ENCODE peak calls at places on chromosomes 12 and 14, in nine cellular contexts. G is astrocyte; Y is mesenchymal stem cell; D is GM23248; C is thoracic aorta; N is GM23338; S is CD4-positive, CD25-positive, alpha-beta regulatory T cell; W is colonic mucosa; U is heart right ventricle. H is an unnamed sample. For H3K4me1, the result is how much of the 10 kb centered on the place peaks cover.

GRCh38 chr12:106084048-106084671 is 54.6 kb downstream of the NUAK1 start:
- DNase-seq in G (peak), Y (peak), D (peak), C (no peak), N (peak), S (no peak), W (no peak), U (no peak), H (no peak)

GRCh38 chr12:68894276-68894855 is 38.6 kb downstream of the CPM start:
- DNase-seq in G (no peak), Y (no peak), D (no peak), C (no peak), N (no peak), S (no peak), W (no peak), U (no peak), H (no peak)

GRCh38 chr12:68065163-68065562 is 75.9 kb downstream of the IFNG-AS1 start:
- DNase-seq in G (no peak), Y (no peak), D (no peak), C (no peak), N (no peak), S (no peak), W (no peak), U (no peak), H (no peak)

GRCh38 chr14:90278199-90279175 is 22.1 kb downstream of the PSMC1 start:
- DNase-seq in G (no peak), Y (no peak), D (no peak), C (no peak), N (no peak), S (no peak), W (no peak), U (no peak), H (no peak)

GRCh38 chr14:100723135-100723883 is 3.4 kb upstream of the DLK1 start:
- DNase-seq in G (no peak), Y (no peak), D (no peak), C (no peak), N (no peak), S (no peak), W (no peak), U (no peak), H (no peak)

GRCh38 chr12:89384050-89384749 is 31.9 kb upstream of the DUSP6 start:
- DNase-seq in G (peak), Y (peak), D (peak), C (no peak), N (peak), S (no peak), W (peak), U (peak), H (no peak)

GRCh38 chr14:30974628-30975027 is 50.8 kb upstream of the AP4S1 start:
- DNase-seq in G (peak), Y (peak), D (peak), C (no peak), N (no peak), S (no peak), W (no peak), U (no peak), H (no peak)

GRCh38 chr14:100780646-100781355 is 45.1 kb upstream of the MEG3 start:
- DNase-seq in G (no peak), Y (no peak), D (no peak), C (no peak), N (no peak), S (no peak), W (no peak), U (no peak), H (no peak)

GRCh38 chr12:104137175-104137901 is 672 bp downstream of the NFYB start:
- DNase-seq in G (peak), Y (peak), D (peak), C (no peak), N (peak), S (peak), W (peak), U (peak), H (peak)

GRCh38 chr14:68340262-68340661 is 452.6 kb downstream of the ZFP36L1 start:
- DNase-seq in G (no peak), Y (no peak), D (no peak), C (no peak), N (peak), S (no peak), W (no peak), U (no peak), H (no peak)

GRCh38 chr14:68333265-68333664 is 459.6 kb downstream of the ZFP36L1 start:
- DNase-seq in G (no peak), Y (no peak), D (no peak), C (no peak), N (no peak), S (no peak), W (no peak), U (no peak), H (no peak)

GRCh38 chr14:68335312-68335711 is 457.6 kb downstream of the ZFP36L1 start:
- DNase-seq in G (no peak), Y (no peak), D (no peak), C (no peak), N (no peak), S (no peak), W (no peak), U (no peak), H (no peak)

GRCh38 chr14:68337279-68337678 is 455.6 kb downstream of the ZFP36L1 start:
- DNase-seq in G (no peak), Y (no peak), D (no peak), C (no peak), N (no peak), S (no peak), W (no peak), U (no peak), H (no peak)

DNA sequence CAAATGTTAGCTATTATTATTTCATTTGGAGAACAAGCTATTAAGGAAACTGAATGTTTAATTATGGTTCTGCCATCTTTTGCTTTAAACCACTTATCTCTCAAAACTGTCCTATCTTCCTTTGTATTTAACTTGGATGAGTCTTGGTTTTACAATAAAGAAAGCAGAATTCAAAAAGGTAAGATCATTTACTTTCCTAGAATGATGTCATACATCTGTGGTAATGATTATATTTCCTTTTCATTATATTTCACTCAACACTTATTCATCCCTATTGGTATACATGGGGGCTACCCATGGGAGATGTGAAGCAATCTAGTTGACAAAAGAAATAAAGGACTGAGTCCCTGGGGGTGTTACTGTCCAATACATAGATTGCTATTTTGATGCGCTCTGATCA is 456.7 kb downstream of the ZFP36L1 start:
- DNase-seq in G (no peak), Y (no peak), D (no peak), C (no peak), N (no peak), S (no peak), W (no peak), U (no peak), H (no peak)
- H3K4me1 ChIP-seq in G (under half), Y (under half), D (under half), C (under half), N (under half), S (under half), W (under half), U (under half), H (under half)

GRCh38 chr12:113164014-113164413 is 14.5 kb downstream of the CFAP73 start:
- DNase-seq in G (no peak), Y (no peak), D (no peak), C (no peak), N (no peak), S (no peak), W (no peak), U (no peak), H (no peak)

GRCh38 chr12:113162102-113163029 is 12.8 kb downstream of the CFAP73 start:
- DNase-seq in G (peak), Y (peak), D (peak), C (no peak), N (peak), S (no peak), W (no peak), U (no peak), H (no peak)

GRCh38 chr12:113167868-113168267 is 17.4 kb downstream of the DDX54 start:
- DNase-seq in G (no peak), Y (no peak), D (no peak), C (no peak), N (no peak), S (no peak), W (no peak), U (no peak), H (no peak)

GRCh38 chr12:113163030-113163360 is 13.5 kb downstream of the CFAP73 start:
- DNase-seq in G (no peak), Y (no peak), D (no peak), C (no peak), N (no peak), S (no peak), W (no peak), U (no peak), H (no peak)

GRCh38 chr12:113165521-113166450 is 16.3 kb downstream of the CFAP73 start:
- DNase-seq in G (no peak), Y (no peak), D (no peak), C (no peak), N (no peak), S (no peak), W (no peak), U (no peak), H (no peak)
- H3K4me1 ChIP-seq in G (under half), Y (under half), D (under half), C (under half), N (under half), S (under half), W (under half), U (under half), H (under half)

GRCh38 chr14:98858158-98858557 is 413.8 kb downstream of the BCL11B start:
- DNase-seq in G (no peak), Y (no peak), D (no peak), C (no peak), N (no peak), S (no peak), W (no peak), U (no peak), H (no peak)

GRCh38 chr14:98858561-98858960 is 413.4 kb downstream of the BCL11B start:
- DNase-seq in G (no peak), Y (no peak), D (no peak), C (no peak), N (no peak), S (no peak), W (no peak), U (no peak), H (no peak)

GRCh38 chr14:98859301-98859700 is 412.7 kb downstream of the BCL11B start:
- DNase-seq in G (no peak), Y (no peak), D (no peak), C (no peak), N (no peak), S (no peak), W (no peak), U (no peak), H (no peak)

GRCh38 chr14:98853063-98853729 is 418.8 kb downstream of the BCL11B start:
- DNase-seq in G (no peak), Y (no peak), D (no peak), C (no peak), N (peak), S (no peak), W (no peak), U (no peak), H (no peak)

GRCh38 chr14:98855926-98856325 is 416.1 kb downstream of the BCL11B start:
- DNase-seq in G (no peak), Y (no peak), D (no peak), C (no peak), N (no peak), S (no peak), W (no peak), U (no peak), H (no peak)
- H3K4me1 ChIP-seq in G (under half), Y (under half), D (under half), C (under half), N (under half), S (under half), W (under half), U (under half), H (under half)

GRCh38 chr14:61438497-61438859 is 117.1 kb downstream of the PRKCH start:
- DNase-seq in G (no peak), Y (peak), D (no peak), C (no peak), N (no peak), S (no peak), W (no peak), U (no peak), H (no peak)

GRCh38 chr14:61438036-61438435 is 116.7 kb downstream of the PRKCH start:
- DNase-seq in G (no peak), Y (no peak), D (no peak), C (no peak), N (no peak), S (no peak), W (no peak), U (no peak), H (no peak)

GRCh38 chr14:61439779-61440418 is 118.5 kb downstream of the PRKCH start:
- DNase-seq in G (no peak), Y (no peak), D (no peak), C (no peak), N (no peak), S (no peak), W (no peak), U (no peak), H (no peak)

GRCh38 chr14:61437383-61437782 is 116.0 kb downstream of the PRKCH start:
- DNase-seq in G (no peak), Y (peak), D (no peak), C (no peak), N (no peak), S (no peak), W (no peak), U (no peak), H (no peak)

DNA sequence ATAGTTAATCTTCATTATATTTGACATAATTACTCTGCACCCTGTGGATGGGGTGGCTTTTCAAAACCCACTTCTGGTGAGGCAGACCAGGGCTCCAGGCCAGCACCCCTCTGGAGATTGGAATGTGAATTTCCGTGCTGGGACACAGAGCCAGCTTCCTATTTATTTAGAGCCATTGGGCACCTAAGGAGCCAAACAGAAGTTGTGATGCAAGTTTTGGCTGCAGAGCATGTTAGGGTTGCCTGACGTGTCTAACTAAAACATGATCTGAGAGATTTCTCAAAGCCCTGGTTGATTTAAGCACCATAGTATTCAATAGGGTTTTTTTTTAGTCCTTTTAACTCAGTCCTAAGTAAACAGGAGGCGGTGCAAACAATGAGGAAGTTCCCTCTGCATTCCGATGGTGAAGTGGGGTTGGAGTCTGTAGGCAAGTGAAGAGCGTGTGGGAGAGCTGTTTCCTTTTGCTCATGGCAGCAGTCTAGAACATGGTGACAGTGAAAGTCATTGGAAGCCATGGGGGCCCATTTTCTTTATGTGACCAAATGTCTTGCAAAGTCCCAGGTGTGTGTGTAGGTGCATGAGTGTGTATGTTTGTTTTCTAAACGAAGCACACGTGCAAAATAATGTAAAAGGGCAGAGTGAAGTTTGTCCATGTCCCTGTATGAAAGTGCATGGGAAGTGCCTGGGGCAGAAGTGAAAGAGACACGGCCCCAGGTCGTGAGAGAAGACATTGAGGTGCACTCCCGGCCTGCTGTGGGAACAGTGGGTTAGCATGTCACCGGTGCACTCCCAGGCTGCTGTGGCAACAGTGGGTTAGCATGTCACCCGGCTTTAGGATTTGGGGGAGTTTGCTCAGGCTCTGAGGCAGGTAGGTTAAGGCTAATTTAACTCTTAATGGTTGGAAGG is 117.7 kb downstream of the PRKCH start:
- DNase-seq in G (peak), Y (peak), D (peak), C (no peak), N (peak), S (no peak), W (peak), U (peak), H (peak)
- H3K4me1 ChIP-seq in G (under half), Y (under half), D (under half), C (under half), N (under half), S (half or more), W (under half), U (half or more), H (half or more)

GRCh38 chr14:64755661-64756265 is 51.5 kb downstream of the PLEKHG3 start:
- DNase-seq in G (peak), Y (peak), D (peak), C (no peak), N (no peak), S (peak), W (peak), U (no peak), H (peak)
- H3K4me1 ChIP-seq in G (under half), Y (under half), D (under half), C (under half), N (under half), S (under half), W (under half), U (under half), H (under half)

GRCh38 chr14:92589213-92589852 is 75.8 kb downstream of the RIN3 start:
- DNase-seq in G (no peak), Y (peak), D (peak), C (no peak), N (peak), S (no peak), W (no peak), U (no peak), H (no peak)

GRCh38 chr14:92586001-92586947 is 72.7 kb downstream of the RIN3 start:
- DNase-seq in G (peak), Y (peak), D (peak), C (peak), N (no peak), S (peak), W (no peak), U (peak), H (peak)

GRCh38 chr14:92584221-92584620 is 70.6 kb downstream of the RIN3 start:
- DNase-seq in G (no peak), Y (no peak), D (no peak), C (no peak), N (no peak), S (no peak), W (no peak), U (no peak), H (no peak)

GRCh38 chr14:92584856-92585255 is 71.3 kb downstream of the RIN3 start:
- DNase-seq in G (no peak), Y (peak), D (no peak), C (no peak), N (no peak), S (no peak), W (no peak), U (no peak), H (no peak)

GRCh38 chr14:92586966-92587365 is 73.4 kb downstream of the RIN3 start:
- DNase-seq in G (no peak), Y (no peak), D (no peak), C (no peak), N (no peak), S (no peak), W (no peak), U (no peak), H (peak)
- H3K4me1 ChIP-seq in G (under half), Y (under half), D (under half), C (half or more), N (under half), S (under half), W (under half), U (under half), H (half or more)

GRCh38 chr12:14259481-14260010 is 105.9 kb upstream of the ATF7IP start:
- DNase-seq in G (no peak), Y (no peak), D (no peak), C (no peak), N (no peak), S (no peak), W (no peak), U (no peak), H (no peak)
- H3K4me1 ChIP-seq in G (under half), Y (under half), D (under half), C (under half), N (under half), S (under half), W (under half), U (half or more), H (under half)